ENCODE peak calls at places on chromosome 4, in ten cellular contexts. V is left colon; Z is non-pigmented ciliary epithelial cell; X is hypothalamus; I is heart right ventricle; N is SK-MEL-5; D is NT2/D1; Y is stimulated activated CD4-positive, alpha-beta T cell treated with anti-CD3 and anti-CD28 coated beads, TNF-alpha, amount 100 ng/mL, for 1 hour; F is SW480; E is psoas muscle. J is an unnamed sample.
A peak's percentile ranks its signal among the peaks of the same experiment; 100 is the strongest.

GRCh38 chr4:184854673-184855072 is 28.9 kb upstream of the ACSL1 start:
- DNase-seq in E (no peak), X (no peak), Z (no peak), I (no peak), F (no peak), V (no peak), N (no peak), Y (no peak), D (no peak), J (no peak)

GRCh38 chr4:188196134-188196735 is 57.0 kb downstream of the TRIML1 start:
- DNase-seq in V (no peak), N (no peak), X (no peak), D (no peak), I (no peak), Y (no peak), E (no peak), Z (no peak), F (no peak), J (no peak)

GRCh38 chr4:103099691-103100392 is at the start of gene BDH2:
- DNase-seq in Z (peak; percentile 93), Y (peak; percentile 10), D (peak; percentile 67), V (peak; percentile 39), N (peak; percentile 91), F (peak; percentile 87), I (peak; percentile 79), X (peak; percentile 42), E (peak; percentile 59), J (peak; percentile 98)

GRCh38 chr4:101914761-101915160 is 124.2 kb downstream of the BANK1 start:
- DNase-seq in F (no peak), Y (no peak), E (no peak), I (no peak), D (no peak), X (no peak), V (no peak), N (no peak), Z (no peak), J (peak; percentile 2)

GRCh38 chr4:38133711-38134480 is 173.7 kb downstream of the PTTG2 start:
- DNase-seq in Y (no peak), X (no peak), D (no peak), I (no peak), V (peak; percentile 34), F (no peak), Z (no peak), E (no peak), N (no peak), J (no peak)

GRCh38 chr4:635851-636627 is 10.7 kb downstream of the PDE6B start:
- DNase-seq in Z (no peak), I (no peak), X (no peak), Y (no peak), N (no peak), D (no peak), F (no peak), V (no peak), E (peak; percentile 8), J (no peak)

GRCh38 chr4:8893624-8894423 is 22.2 kb upstream of the HMX1 start:
- DNase-seq in N (no peak), I (no peak), Z (no peak), E (no peak), F (no peak), X (no peak), V (no peak), D (no peak), Y (no peak), J (no peak)

GRCh38 chr4:56424697-56425514 is 10.5 kb downstream of the PPAT start:
- DNase-seq in F (no peak), X (no peak), D (no peak), N (peak; percentile 43), V (no peak), Y (no peak), I (peak; percentile 30), Z (no peak), E (no peak), J (peak; percentile 54)

GRCh38 chr4:8330821-8331566 is 61.4 kb downstream of the HTRA3 start:
- DNase-seq in N (no peak), Z (no peak), D (no peak), X (peak; percentile 17), Y (no peak), F (no peak), I (peak; percentile 47), V (peak; percentile 26), E (peak; percentile 96), J (peak; percentile 18)